ENCODE peak calls at places on chromosomes 16 and 17, in seven cellular contexts. U is fibroblast of pulmonary artery; J is left colon; K is effector CD8-positive, alpha-beta T cell; O is central memory CD8-positive, alpha-beta T cell; M is stimulated activated CD8-positive, alpha-beta memory T cell treated with anti-CD3 and anti-CD28 coated beads, Interleukin-7, amount 100 ng/mL, for 4 hours; Z is RKO. T is an unnamed sample.

GRCh38 chr17:77829871-77830799 is 128.4 kb upstream of the TNRC6C start:
- DNase-seq in U (peak), J (no peak), K (no peak), O (no peak), M (no peak), Z (peak), T (no peak)

GRCh38 chr17:48160177-48160967 is 52.8 kb downstream of the SNX11 start:
- DNase-seq in U (no peak), J (peak), K (no peak), O (no peak), M (no peak), Z (no peak), T (no peak)

GRCh38 chr17:77042688-77043330 is 98.0 kb upstream of the SEC14L1 start:
- DNase-seq in U (no peak), J (no peak), K (no peak), O (no peak), M (no peak), Z (no peak), T (no peak)

GRCh38 chr17:40112191-40112590 is 9.6 kb upstream of the MSL1 start:
- DNase-seq in U (no peak), J (no peak), K (no peak), O (no peak), M (no peak), Z (no peak), T (no peak)

GRCh38 chr17:17768415-17769088 is 68.2 kb downstream of the SREBF1 start:
- DNase-seq in U (no peak), J (no peak), K (no peak), O (no peak), M (no peak), Z (no peak), T (no peak)

GRCh38 chr16:85583491-85584181 is 29.5 kb upstream of the GSE1 start:
- DNase-seq in U (peak), J (no peak), K (no peak), O (no peak), M (no peak), Z (no peak), T (no peak)

GRCh38 chr17:35942588-35943186 is 826 bp downstream of the LYZL6 start:
- DNase-seq in U (no peak), J (no peak), K (no peak), O (no peak), M (no peak), Z (no peak), T (no peak)

GRCh38 chr16:58236231-58236690 is 38.4 kb upstream of the CSNK2A2 start:
- DNase-seq in U (peak), J (peak), K (peak), O (no peak), M (peak), Z (peak), T (peak)

GRCh38 chr16:13510425-13511151 is 409.4 kb upstream of the ERCC4 start:
- DNase-seq in U (no peak), J (no peak), K (no peak), O (no peak), M (no peak), Z (no peak), T (no peak)

GRCh38 chr16:80253741-80254140 is 287.1 kb upstream of the DYNLRB2 start:
- DNase-seq in U (no peak), J (no peak), K (no peak), O (no peak), M (no peak), Z (no peak), T (no peak)

GRCh38 chr17:1561420-1562177 is 993 bp downstream of the PITPNA start:
- DNase-seq in U (peak), J (no peak), K (no peak), O (no peak), M (no peak), Z (no peak), T (peak)

GRCh38 chr17:78558181-78558850 is 18.9 kb downstream of the DNAH17 start:
- DNase-seq in U (peak), J (no peak), K (no peak), O (no peak), M (no peak), Z (peak), T (no peak)

GRCh38 chr16:87742781-87743490 is 22.9 kb downstream of the KLHDC4 start:
- DNase-seq in U (no peak), J (no peak), K (no peak), O (no peak), M (no peak), Z (no peak), T (no peak)

GRCh38 chr17:57463103-57463885 is 207.0 kb downstream of the MSI2 start:
- DNase-seq in U (peak), J (no peak), K (no peak), O (no peak), M (peak), Z (no peak), T (no peak)

GRCh38 chr17:82126479-82127314 is 28.7 kb upstream of the FASN start:
- DNase-seq in U (no peak), J (no peak), K (peak), O (peak), M (peak), Z (no peak), T (peak)

GRCh38 chr16:1745900-1746692 is 25.2 kb downstream of the NME3 start:
- DNase-seq in U (peak), J (no peak), K (no peak), O (no peak), M (no peak), Z (no peak), T (no peak)

GRCh38 chr16:71453051-71453450 is 9.0 kb downstream of the ZNF23 start:
- DNase-seq in U (no peak), J (no peak), K (no peak), O (no peak), M (no peak), Z (no peak), T (no peak)

GRCh38 chr16:1469693-1470201 is 5.1 kb downstream of the CLCN7 start:
- DNase-seq in U (no peak), J (no peak), K (no peak), O (no peak), M (no peak), Z (no peak), T (no peak)

GRCh38 chr17:20159406-20160075 is 150.4 kb downstream of the SPECC1 start:
- DNase-seq in U (no peak), J (no peak), K (no peak), O (no peak), M (no peak), Z (no peak), T (no peak)

GRCh38 chr16:69039333-69039941 is 66.0 kb upstream of the HAS3 start:
- DNase-seq in U (peak), J (no peak), K (no peak), O (no peak), M (no peak), Z (no peak), T (no peak)

GRCh38 chr16:9139965-9140364 is 48.5 kb downstream of the HAPSTR1 start:
- DNase-seq in U (peak), J (no peak), K (no peak), O (no peak), M (no peak), Z (peak), T (no peak)

GRCh38 chr17:31697838-31698237 is 161.2 kb downstream of the COPRS start:
- DNase-seq in U (no peak), J (no peak), K (no peak), O (no peak), M (no peak), Z (no peak), T (no peak)

GRCh38 chr17:6498798-6499540 is 54.7 kb downstream of the PIMREG start:
- DNase-seq in U (no peak), J (peak), K (no peak), O (no peak), M (no peak), Z (no peak), T (no peak)

GRCh38 chr17:79671387-79671752 is 59.4 kb upstream of the ENPP7 start:
- DNase-seq in U (no peak), J (no peak), K (no peak), O (no peak), M (no peak), Z (no peak), T (no peak)

GRCh38 chr17:35866356-35866950 is 2.2 kb downstream of the HEATR9 start:
- DNase-seq in U (peak), J (no peak), K (no peak), O (no peak), M (no peak), Z (no peak), T (no peak)

GRCh38 chr16:82954224-82954929 is 327.6 kb downstream of the CDH13 start:
- DNase-seq in U (peak), J (no peak), K (no peak), O (no peak), M (no peak), Z (no peak), T (no peak)

GRCh38 chr16:66107661-66108060 is 258.8 kb upstream of the CDH5 start:
- DNase-seq in U (peak), J (no peak), K (no peak), O (no peak), M (no peak), Z (peak), T (no peak)

GRCh38 chr17:65433592-65433991 is 127.9 kb downstream of the AXIN2 start:
- DNase-seq in U (peak), J (no peak), K (no peak), O (no peak), M (no peak), Z (no peak), T (no peak)

T was measured in naive thymus-derived CD8-positive, alpha-beta T cell.